ENCODE peak calls at places on chromosome 22, in seven cellular contexts. J is GM23338, M is HCT116, V is stomach, E is HL-60, W is spleen, O is endothelial cell of umbilical vein. R is an unnamed sample.

GRCh38 chr22:36125434-36125833 is 35.1 kb downstream of the APOL3 start:
- DNase-seq in J (no peak), M (no peak), V (no peak), E (no peak), W (no peak), O (no peak), R (no peak)

GRCh38 chr22:23098718-23099524 is 28.6 kb downstream of the GNAZ start:
- DNase-seq in J (no peak), M (no peak), V (peak; percentile 85), E (no peak), W (no peak), O (peak; percentile 25), R (peak; percentile 56)

GRCh38 chr22:38491707-38492348 is 14.3 kb downstream of the DDX17 start:
- DNase-seq in J (no peak), M (no peak), V (no peak), E (no peak), W (no peak), O (no peak), R (no peak)

GRCh38 chr22:29326481-29326880 is 11.0 kb upstream of the RASL10A start:
- DNase-seq in J (no peak), M (no peak), V (no peak), E (no peak), W (no peak), O (no peak), R (no peak)

GRCh38 chr22:18156878-18157713 is 7.1 kb downstream of the USP18 start:
- DNase-seq in J (peak; percentile 95), M (peak; percentile 33), V (peak; percentile 56), E (peak; percentile 65), W (peak; percentile 67), O (peak; percentile 83), R (peak; percentile 71)

GRCh38 chr22:40204331-40205116 is 26.8 kb downstream of the TNRC6B start:
- DNase-seq in J (no peak), M (no peak), V (no peak), E (no peak), W (no peak), O (no peak), R (no peak)

GRCh38 chr22:45762545-45763235 is 91.1 kb downstream of the ATXN10 start:
- DNase-seq in J (no peak), M (no peak), V (no peak), E (no peak), W (no peak), O (no peak), R (no peak)

GRCh38 chr22:29784451-29785361 is 17.5 kb downstream of the UQCR10 start:
- DNase-seq in J (no peak), M (no peak), V (peak; percentile 44), E (no peak), W (no peak), O (no peak), R (no peak)

GRCh38 chr22:39240841-39241631 is 3.7 kb downstream of the PDGFB start:
- DNase-seq in J (no peak), M (peak; percentile 64), V (peak; percentile 71), E (no peak), W (no peak), O (peak; percentile 62), R (peak; percentile 73)

GRCh38 chr22:29503811-29504372 is 23.9 kb downstream of the NEFH start:
- DNase-seq in J (no peak), M (no peak), V (no peak), E (peak; percentile 48), W (no peak), O (no peak), R (peak; percentile 44)

GRCh38 chr22:48340191-48340590 is 1487.5 kb downstream of the BRD1 start:
- DNase-seq in J (no peak), M (no peak), V (no peak), E (no peak), W (no peak), O (no peak), R (no peak)

GRCh38 chr22:28180804-28181203 is 261.7 kb upstream of the PITPNB start:
- DNase-seq in J (no peak), M (no peak), V (no peak), E (no peak), W (no peak), O (no peak), R (no peak)

GRCh38 chr22:23301591-23301990 is 121.3 kb downstream of the BCR start:
- DNase-seq in J (no peak), M (no peak), V (no peak), E (no peak), W (peak; percentile 42), O (no peak), R (no peak)

GRCh38 chr22:18976197-18976751 is 40.2 kb upstream of the PRODH start:
- DNase-seq in J (no peak), M (no peak), V (no peak), E (no peak), W (peak; percentile 43), O (no peak), R (no peak)

GRCh38 chr22:30315962-30316576 is 10.7 kb downstream of the TBC1D10A start:
- DNase-seq in J (no peak), M (no peak), V (no peak), E (no peak), W (no peak), O (no peak), R (no peak)

GRCh38 chr22:46542011-46542985 is 4.9 kb upstream of the CELSR1 start:
- DNase-seq in J (peak; percentile 87), M (no peak), V (peak; percentile 80), E (peak; percentile 72), W (peak; percentile 93), O (peak; percentile 66), R (peak; percentile 76)

GRCh38 chr22:17368727-17369552 is at the start of gene CECR2:
- DNase-seq in J (peak; percentile 85), M (peak; percentile 34), V (no peak), E (no peak), W (peak; percentile 73), O (no peak), R (peak; percentile 21)

GRCh38 chr22:47205081-47205491 is 442.6 kb downstream of the TBC1D22A start:
- DNase-seq in J (no peak), M (no peak), V (peak; percentile 19), E (no peak), W (peak; percentile 51), O (no peak), R (no peak)

GRCh38 chr22:24688294-24688693 is 85.3 kb downstream of the GGT1 start:
- DNase-seq in J (peak; percentile 51), M (no peak), V (no peak), E (no peak), W (no peak), O (no peak), R (no peak)

GRCh38 chr22:47539374-47539773 is 776.9 kb downstream of the TBC1D22A start:
- DNase-seq in J (no peak), M (no peak), V (no peak), E (no peak), W (no peak), O (no peak), R (no peak)

GRCh38 chr22:49241174-49241851 is 586.4 kb downstream of the BRD1 start:
- DNase-seq in J (no peak), M (no peak), V (no peak), E (no peak), W (no peak), O (no peak), R (no peak)

GRCh38 chr22:31800065-31800464 is 46.2 kb downstream of the DEPDC5 start:
- DNase-seq in J (peak; percentile 13), M (peak; percentile 39), V (no peak), E (no peak), W (no peak), O (no peak), R (no peak)

GRCh38 chr22:23777776-23778575 is 5.3 kb downstream of the MMP11 start:
- DNase-seq in J (no peak), M (no peak), V (no peak), E (no peak), W (no peak), O (no peak), R (no peak)

GRCh38 chr22:44729391-44730012 is 22.9 kb upstream of the ARHGAP8 start:
- DNase-seq in J (no peak), M (no peak), V (no peak), E (peak; percentile 61), W (peak; percentile 88), O (peak; percentile 38), R (no peak)

GRCh38 chr22:31715157-31715778 is 34.7 kb downstream of the PRR14L start:
- DNase-seq in J (no peak), M (no peak), V (no peak), E (no peak), W (no peak), O (peak; percentile 66), R (no peak)

GRCh38 chr22:41377846-41378245 is 3.9 kb upstream of the TEF start:
- DNase-seq in J (no peak), M (no peak), V (no peak), E (no peak), W (no peak), O (no peak), R (no peak)
- TF ChIP-seq POLR2AphosphoS5 in J (no peak), M (no peak), V (no peak), E (no peak), W (no peak), O (no peak), R (no peak)

GRCh38 chr22:21855715-21856114 is 11.7 kb downstream of the MAPK1 start:
- DNase-seq in J (no peak), M (no peak), V (no peak), E (peak; percentile 87), W (no peak), O (no peak), R (no peak)

GRCh38 chr22:21858025-21858764 is 9.2 kb downstream of the MAPK1 start:
- DNase-seq in J (no peak), M (no peak), V (no peak), E (peak; percentile 45), W (no peak), O (no peak), R (no peak)

GRCh38 chr22:21857501-21857914 is 9.9 kb downstream of the MAPK1 start:
- DNase-seq in J (no peak), M (no peak), V (no peak), E (no peak), W (no peak), O (no peak), R (no peak)

GRCh38 chr22:21856868-21857267 is 10.6 kb downstream of the MAPK1 start:
- DNase-seq in J (no peak), M (no peak), V (no peak), E (no peak), W (no peak), O (no peak), R (no peak)

GRCh38 chr22:21856197-21856596 is 11.2 kb downstream of the MAPK1 start:
- DNase-seq in J (no peak), M (no peak), V (no peak), E (no peak), W (no peak), O (no peak), R (no peak)
- H3K4me3 ChIP-seq in J (no peak overlapping the region), M (no peak overlapping the region), V (no peak overlapping the region), E (no peak overlapping the region), W (no peak overlapping the region), O (no peak overlapping the region), R (no peak overlapping the region)

DNA sequence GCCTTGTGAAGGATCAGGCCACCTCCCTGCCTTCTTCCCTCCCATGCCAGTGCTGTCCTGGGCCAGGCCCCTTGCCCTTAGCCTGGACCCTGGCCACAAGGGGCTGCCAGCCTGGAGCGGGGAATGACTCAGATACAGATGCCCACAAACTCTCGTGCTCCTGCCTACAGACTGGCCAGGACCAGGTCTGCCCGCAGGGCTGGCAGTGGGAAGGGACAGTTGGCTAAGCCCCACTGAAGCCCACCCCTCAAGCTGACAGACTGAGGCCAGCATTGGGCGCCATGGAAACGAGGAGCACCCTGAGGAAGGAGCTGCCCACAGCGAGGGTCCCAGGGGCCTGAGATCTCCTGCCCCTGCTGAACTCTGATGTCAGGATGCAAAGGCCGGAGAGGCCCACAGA is 14.1 kb downstream of the SCUBE1 start:
- DNase-seq in J (no peak), M (no peak), V (no peak), E (no peak), W (peak; percentile 49), O (no peak), R (no peak)
- H3K27me3 ChIP-seq in J (no peaks in the 10 kb centered on the region), M (no peaks in the 10 kb centered on the region), V (peaks cover 3% of the 10 kb centered on the region), E (no peaks in the 10 kb centered on the region), W (no peaks in the 10 kb centered on the region), O (no peaks in the 10 kb centered on the region), R (no peaks in the 10 kb centered on the region)

GRCh38 chr22:26002456-26002855 is 166.8 kb upstream of the SEZ6L start:
- DNase-seq in J (no peak), M (no peak), V (no peak), E (no peak), W (no peak), O (no peak), R (no peak)
- TF ChIP-seq POLR2AphosphoS5 in J (no peak), M (no peak), V (no peak), E (no peak), W (no peak), O (no peak), R (no peak)

R was measured in transverse colon.